ENCODE peak calls at places on chromosome 6, in nine cellular contexts. One of them, this sample, is unnamed.

GRCh38 chr6:32436995-32437836 is 2.5 kb upstream of the HLA-DRA start:
- DNase-seq in NCI-H446 treated with DMSO at 0.1 percent for 48 hours: no peak
- DNase-seq in C1 segment of cervical spinal cord: no peak
- DNase-seq in foreskin keratinocyte: no peak
- DNase-seq in EL: no peak
- DNase-seq in HL-60: peak; percentile 15
- DNase-seq in activated naive CD8-positive, alpha-beta T cell treated with anti-CD3 and anti-CD28 coated beads, Interleukin-2, amount 10 ng/mL, durations not matched to agents 7 days and 5 days: no peak
- DNase-seq in activated naive CD4-positive, alpha-beta T cell: no peak
- DNase-seq in suprapubic skin: no peak
- DNase-seq in this sample: peak; percentile 48

GRCh38 chr6:149190228-149190831 is 127.2 kb upstream of the TAB2 start:
- DNase-seq in NCI-H446 treated with DMSO at 0.1 percent for 48 hours: no peak
- DNase-seq in C1 segment of cervical spinal cord: no peak
- DNase-seq in foreskin keratinocyte: peak; percentile 5
- DNase-seq in EL: peak; percentile 29
- DNase-seq in HL-60: peak; percentile 58
- DNase-seq in activated naive CD8-positive, alpha-beta T cell treated with anti-CD3 and anti-CD28 coated beads, Interleukin-2, amount 10 ng/mL, durations not matched to agents 7 days and 5 days: peak; percentile 39
- DNase-seq in activated naive CD4-positive, alpha-beta T cell: no peak
- DNase-seq in suprapubic skin: no peak
- DNase-seq in this sample: no peak

GRCh38 chr6:34049395-34050342 is 96.2 kb downstream of the GRM4 start:
- DNase-seq in NCI-H446 treated with DMSO at 0.1 percent for 48 hours: no peak
- DNase-seq in C1 segment of cervical spinal cord: peak; percentile 18
- DNase-seq in foreskin keratinocyte: no peak
- DNase-seq in EL: no peak
- DNase-seq in HL-60: no peak
- DNase-seq in activated naive CD8-positive, alpha-beta T cell treated with anti-CD3 and anti-CD28 coated beads, Interleukin-2, amount 10 ng/mL, durations not matched to agents 7 days and 5 days: no peak
- DNase-seq in activated naive CD4-positive, alpha-beta T cell: no peak
- DNase-seq in suprapubic skin: no peak
- DNase-seq in this sample: no peak

GRCh38 chr6:143260857-143261256 is 189.6 kb downstream of the ADAT2 start:
- DNase-seq in NCI-H446 treated with DMSO at 0.1 percent for 48 hours: no peak
- DNase-seq in C1 segment of cervical spinal cord: no peak
- DNase-seq in foreskin keratinocyte: peak; percentile 29
- DNase-seq in EL: peak; percentile 42
- DNase-seq in HL-60: no peak
- DNase-seq in activated naive CD8-positive, alpha-beta T cell treated with anti-CD3 and anti-CD28 coated beads, Interleukin-2, amount 10 ng/mL, durations not matched to agents 7 days and 5 days: no peak
- DNase-seq in activated naive CD4-positive, alpha-beta T cell: no peak
- DNase-seq in suprapubic skin: no peak
- DNase-seq in this sample: no peak

GRCh38 chr6:108068618-108069017 is 5.9 kb downstream of the OSTM1 start:
- DNase-seq in NCI-H446 treated with DMSO at 0.1 percent for 48 hours: no peak
- DNase-seq in C1 segment of cervical spinal cord: no peak
- DNase-seq in foreskin keratinocyte: no peak
- DNase-seq in EL: no peak
- DNase-seq in HL-60: no peak
- DNase-seq in activated naive CD8-positive, alpha-beta T cell treated with anti-CD3 and anti-CD28 coated beads, Interleukin-2, amount 10 ng/mL, durations not matched to agents 7 days and 5 days: no peak
- DNase-seq in activated naive CD4-positive, alpha-beta T cell: no peak
- DNase-seq in suprapubic skin: no peak
- DNase-seq in this sample: no peak

GRCh38 chr6:72464791-72465691 is 156.8 kb upstream of the KCNQ5 start:
- DNase-seq in NCI-H446 treated with DMSO at 0.1 percent for 48 hours: peak; percentile 7
- DNase-seq in C1 segment of cervical spinal cord: no peak
- DNase-seq in foreskin keratinocyte: peak; percentile 64
- DNase-seq in EL: peak; percentile 84
- DNase-seq in HL-60: no peak
- DNase-seq in activated naive CD8-positive, alpha-beta T cell treated with anti-CD3 and anti-CD28 coated beads, Interleukin-2, amount 10 ng/mL, durations not matched to agents 7 days and 5 days: no peak
- DNase-seq in activated naive CD4-positive, alpha-beta T cell: no peak
- DNase-seq in suprapubic skin: no peak
- DNase-seq in this sample: no peak

GRCh38 chr6:4420160-4420865 is 284.9 kb upstream of the ECI2 start:
- DNase-seq in NCI-H446 treated with DMSO at 0.1 percent for 48 hours: no peak
- DNase-seq in C1 segment of cervical spinal cord: no peak
- DNase-seq in foreskin keratinocyte: no peak
- DNase-seq in EL: no peak
- DNase-seq in HL-60: no peak
- DNase-seq in activated naive CD8-positive, alpha-beta T cell treated with anti-CD3 and anti-CD28 coated beads, Interleukin-2, amount 10 ng/mL, durations not matched to agents 7 days and 5 days: no peak
- DNase-seq in activated naive CD4-positive, alpha-beta T cell: no peak
- DNase-seq in suprapubic skin: no peak
- DNase-seq in this sample: no peak

GRCh38 chr6:90222724-90223198 is 73.9 kb downstream of the BACH2 start:
- DNase-seq in NCI-H446 treated with DMSO at 0.1 percent for 48 hours: no peak
- DNase-seq in C1 segment of cervical spinal cord: no peak
- DNase-seq in foreskin keratinocyte: peak; percentile 84
- DNase-seq in EL: peak; percentile 13
- DNase-seq in HL-60: no peak
- DNase-seq in activated naive CD8-positive, alpha-beta T cell treated with anti-CD3 and anti-CD28 coated beads, Interleukin-2, amount 10 ng/mL, durations not matched to agents 7 days and 5 days: no peak
- DNase-seq in activated naive CD4-positive, alpha-beta T cell: no peak
- DNase-seq in suprapubic skin: no peak
- DNase-seq in this sample: no peak

GRCh38 chr6:13813621-13814175 is 659 bp downstream of the MCUR1 start:
- DNase-seq in NCI-H446 treated with DMSO at 0.1 percent for 48 hours: peak; percentile 51
- DNase-seq in C1 segment of cervical spinal cord: peak; percentile 66
- DNase-seq in foreskin keratinocyte: no peak
- DNase-seq in EL: peak; percentile 81
- DNase-seq in HL-60: peak; percentile 37
- DNase-seq in activated naive CD8-positive, alpha-beta T cell treated with anti-CD3 and anti-CD28 coated beads, Interleukin-2, amount 10 ng/mL, durations not matched to agents 7 days and 5 days: no peak
- DNase-seq in activated naive CD4-positive, alpha-beta T cell: no peak
- DNase-seq in suprapubic skin: peak; percentile 87
- DNase-seq in this sample: no peak

This sample was measured in SIG-M5.